ENCODE peak calls at places on chromosome 1, in ten cellular contexts. K is stimulated activated CD8-positive, alpha-beta memory T cell treated with anti-CD3 and anti-CD28 coated beads, Interleukin-15, amount 100 ng/mL, for 4 hours; Y is glutamatergic neuron; J is ELR; D is KBM-7; H is activated CD8-positive, alpha-beta memory T cell treated with anti-CD3 and anti-CD28 coated beads, Interleukin-2, amount 10 ng/mL, durations not matched to agents 7 days and 5 days; R is psoas muscle; U is iris pigment epithelial cell; T is EH; B is SW480. W is an unnamed sample.

GRCh38 chr1:235074335-235075120 is 54.1 kb downstream of the TOMM20 start:
- DNase-seq in K (no peak), Y (peak; percentile 34), J (peak; percentile 81), D (peak; percentile 55), H (peak; percentile 66), R (peak; percentile 55), U (peak; percentile 85), T (peak; percentile 92), B (peak; percentile 87), W (peak; percentile 66)

GRCh38 chr1:22754106-22754768 is 43.6 kb downstream of the EPHB2 start:
- DNase-seq in K (no peak), Y (no peak), J (peak; percentile 39), D (no peak), H (no peak), R (no peak), U (peak; percentile 57), T (peak; percentile 68), B (no peak), W (no peak)

GRCh38 chr1:185309566-185309965 is 7.5 kb downstream of the IVNS1ABP start:
- DNase-seq in K (no peak), Y (no peak), J (no peak), D (no peak), H (no peak), R (no peak), U (no peak), T (peak; percentile 30), B (no peak), W (no peak)

GRCh38 chr1:93255222-93256079 is 74.9 kb downstream of the CCDC18 start:
- DNase-seq in K (no peak), Y (no peak), J (peak; percentile 87), D (no peak), H (no peak), R (no peak), U (peak; percentile 89), T (peak; percentile 88), B (no peak), W (peak; percentile 68)

GRCh38 chr1:6188466-6188865 is 8.3 kb upstream of the CHD5 start:
- DNase-seq in K (no peak), Y (no peak), J (no peak), D (no peak), H (no peak), R (no peak), U (no peak), T (peak; percentile 67), B (no peak), W (no peak)

GRCh38 chr1:2809656-2810055 is 8.2 kb upstream of the TTC34 start:
- DNase-seq in K (no peak), Y (no peak), J (no peak), D (no peak), H (no peak), R (no peak), U (no peak), T (no peak), B (no peak), W (no peak)

GRCh38 chr1:59908682-59909081 is 17.9 kb downstream of the CYP2J2 start:
- DNase-seq in K (no peak), Y (no peak), J (no peak), D (no peak), H (no peak), R (no peak), U (no peak), T (no peak), B (no peak), W (no peak)

GRCh38 chr1:25572708-25573590 is 29.5 kb downstream of the LDLRAP1 start:
- DNase-seq in K (no peak), Y (peak; percentile 86), J (peak; percentile 72), D (peak; percentile 50), H (no peak), R (peak; percentile 64), U (peak; percentile 62), T (peak; percentile 56), B (no peak), W (peak; percentile 53)

GRCh38 chr1:2783069-2783434 is 18.4 kb downstream of the TTC34 start:
- DNase-seq in K (no peak), Y (no peak), J (no peak), D (no peak), H (peak; percentile 30), R (peak; percentile 2), U (no peak), T (no peak), B (no peak), W (no peak)

GRCh38 chr1:201139306-201139705 is 12.3 kb upstream of the ASCL5 start:
- DNase-seq in K (no peak), Y (no peak), J (no peak), D (no peak), H (no peak), R (no peak), U (no peak), T (no peak), B (no peak), W (no peak)

GRCh38 chr1:24021403-24022266 is 41.5 kb upstream of the SRSF10 start:
- DNase-seq in K (no peak), Y (no peak), J (no peak), D (no peak), H (no peak), R (no peak), U (no peak), T (peak; percentile 45), B (peak; percentile 96), W (no peak)

GRCh38 chr1:173913111-173913510 is 4.0 kb downstream of the SERPINC1 start:
- DNase-seq in K (no peak), Y (no peak), J (no peak), D (no peak), H (no peak), R (no peak), U (no peak), T (no peak), B (no peak), W (no peak)

GRCh38 chr1:2414297-2414958 is 2.1 kb upstream of the PEX10 start:
- DNase-seq in K (peak; percentile 59), Y (peak; percentile 89), J (peak; percentile 73), D (peak; percentile 75), H (peak; percentile 91), R (peak; percentile 76), U (peak; percentile 42), T (peak; percentile 72), B (peak; percentile 70), W (peak; percentile 47)

W was measured in brain microvascular endothelial cell.